ENCODE peak calls at places on chromosomes 3 and 15, in five cellular contexts. I, D, E, A and O are unnamed samples.

GRCh38 chr3:28349397-28350000 is 875 bp upstream of the AZI2 start:
- DNase-seq in D (no peak), I (no peak), E (no peak), A (no peak), O (peak)

GRCh38 chr15:58043192-58043903 is 22.2 kb downstream of the ALDH1A2 start:
- DNase-seq in A (no peak), I (no peak), E (peak), D (no peak), O (peak)

GRCh38 chr15:38090648-38091047 is 156.2 kb downstream of the TMCO5A start:
- DNase-seq in D (no peak), A (no peak), E (no peak), I (no peak), O (peak)

GRCh38 chr3:186280737-186281136 is 81.3 kb downstream of the DGKG start:
- DNase-seq in A (no peak), E (peak), I (no peak), D (no peak), O (no peak)

GRCh38 chr3:29183346-29184087 is 97.4 kb upstream of the RBMS3 start:
- DNase-seq in A (no peak), D (no peak), I (no peak), E (peak), O (no peak)

GRCh38 chr3:81974754-81975153 is 213.3 kb upstream of the GBE1 start:
- DNase-seq in D (no peak), E (no peak), I (no peak), A (no peak), O (no peak)

GRCh38 chr3:66858656-66859381 is 139.3 kb upstream of the KBTBD8 start:
- DNase-seq in D (peak), I (no peak), A (peak), E (no peak), O (no peak)

GRCh38 chr3:140363801-140364200 is 314.1 kb upstream of the TRIM42 start:
- DNase-seq in I (no peak), E (no peak), A (no peak), D (no peak), O (no peak)

GRCh38 chr15:80776420-80777045 is 2.6 kb upstream of the CEMIP start:
- DNase-seq in D (peak), I (peak), E (peak), A (peak), O (peak)

GRCh38 chr3:58874795-58875194 is 175.0 kb downstream of the CFAP20DC start:
- DNase-seq in I (no peak), E (no peak), A (no peak), D (no peak), O (no peak)

GRCh38 chr3:132758740-132759139 is 36.5 kb upstream of the NPHP3 start:
- DNase-seq in A (no peak), I (no peak), D (no peak), E (no peak), O (no peak)

GRCh38 chr3:157201648-157202278 is 41.8 kb upstream of the CCNL1 start:
- DNase-seq in E (peak), I (no peak), D (no peak), A (no peak), O (no peak)

DNA sequence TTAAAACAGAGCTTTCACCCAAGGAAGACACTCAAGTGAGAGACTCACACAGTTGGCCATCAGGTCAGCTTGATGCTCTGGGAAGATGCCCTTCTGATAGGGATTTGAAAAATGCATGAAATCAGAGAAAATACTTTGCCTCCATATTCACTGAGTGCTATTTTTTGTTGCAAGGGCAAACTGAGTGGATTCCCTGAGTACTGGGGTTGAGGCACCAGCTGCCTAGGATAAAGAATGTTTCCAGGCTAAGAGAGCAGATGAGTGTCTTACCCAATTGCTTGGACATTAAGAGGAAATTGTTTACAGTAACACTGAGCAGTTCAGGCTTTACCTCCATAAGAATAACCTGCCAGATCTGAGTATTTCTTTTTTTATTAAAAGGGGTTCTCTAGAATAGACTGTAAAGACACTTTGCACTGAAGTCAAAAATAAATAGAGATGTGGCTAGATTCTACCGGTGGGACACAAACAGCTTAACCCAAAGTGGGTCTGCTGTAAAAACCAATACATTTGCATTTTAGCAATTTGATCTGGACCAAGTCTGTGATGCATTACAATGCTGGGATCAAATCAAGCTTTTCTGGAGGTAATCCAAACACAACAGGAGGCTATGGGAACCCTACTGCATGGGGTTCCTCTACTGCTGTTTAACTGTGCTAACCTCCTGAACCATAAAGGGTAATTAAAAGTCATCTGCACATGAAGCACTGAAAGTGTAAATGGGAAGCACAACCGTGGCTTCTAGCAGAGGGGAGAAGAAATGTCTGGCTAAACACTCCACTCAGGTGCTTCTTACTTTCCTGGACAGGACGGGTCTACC is 238.8 kb upstream of the WNT5A start:
- DNase-seq in A (no peak), E (peak), D (no peak), I (no peak), O (no peak)
- H2BK12ac ChIP-seq in A (no peak), E (no peak), D (no peak), I (no peak), O (no peak)

GRCh38 chr15:64067564-64068030 is 21.3 kb upstream of the DAPK2 start:
- DNase-seq in D (peak), I (peak), A (peak), E (peak), O (peak)
- H2BK12ac ChIP-seq in D (no peak), I (no peak), A (no peak), E (no peak), O (no peak)

GRCh38 chr3:159982442-159982841 is 6.2 kb upstream of the IL12A start:
- DNase-seq in E (no peak), I (no peak), A (no peak), D (no peak), O (no peak)
- H2BK12ac ChIP-seq in E (no peak), I (no peak), A (no peak), D (no peak), O (no peak)

GRCh38 chr3:88235102-88235501 is 85.3 kb downstream of the C3orf38 start:
- DNase-seq in I (no peak), E (peak), D (no peak), A (no peak), O (peak)
- H2BK12ac ChIP-seq in I (no peak), E (no peak), D (no peak), A (no peak), O (no peak)

DNA sequence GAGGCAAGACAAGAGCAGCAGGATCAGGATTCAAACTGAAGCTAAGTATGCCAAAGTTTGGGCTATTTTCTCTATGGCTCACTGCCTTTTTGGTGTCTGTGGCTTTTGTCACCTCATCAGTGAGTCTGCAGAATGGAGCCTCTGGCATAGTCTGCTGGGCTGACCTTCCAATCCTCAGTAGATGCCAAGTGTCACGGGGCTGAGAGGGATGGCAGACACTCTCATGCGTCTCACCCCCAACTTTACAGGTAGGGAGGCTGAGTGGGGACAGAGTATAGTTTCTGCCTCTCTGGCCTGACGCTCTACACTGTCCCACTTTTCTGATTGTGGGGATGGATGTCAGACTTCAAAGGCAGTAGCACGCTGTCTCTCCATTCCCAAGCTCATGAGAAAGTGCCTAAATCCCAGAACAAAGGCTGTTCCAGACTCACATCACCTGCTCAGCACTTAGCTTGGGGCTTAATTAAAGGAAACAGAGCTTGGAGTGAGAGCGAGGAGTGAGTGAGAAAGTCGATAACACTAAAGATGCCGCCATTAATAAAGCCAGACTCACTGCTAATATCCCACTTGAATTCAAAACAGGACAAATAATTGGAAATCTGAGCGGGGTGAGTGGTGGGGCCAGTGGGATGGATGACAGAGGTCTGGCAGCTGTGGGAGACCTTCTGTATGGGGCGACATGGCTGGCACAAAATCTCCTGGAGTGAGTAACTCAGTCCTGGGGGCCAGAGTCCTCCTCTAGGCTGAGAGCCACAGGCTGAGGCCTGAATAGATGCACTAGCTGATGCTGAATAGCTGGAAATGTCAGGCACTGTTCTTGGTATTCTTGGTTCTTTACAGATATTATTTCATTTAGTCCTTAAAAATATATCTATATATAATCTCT is 78.4 kb upstream of the MRPS22 start:
- DNase-seq in E (no peak), I (no peak), A (peak), D (peak), O (no peak)
- H2BK12ac ChIP-seq in E (no peak), I (no peak), A (no peak), D (no peak), O (no peak)

GRCh38 chr15:75200391-75200764 is 1.3 kb upstream of the C15orf39 start:
- DNase-seq in A (peak), E (no peak), D (no peak), I (no peak), O (no peak)
- H2BK12ac ChIP-seq in A (peak), E (no peak), D (no peak), I (no peak), O (no peak)